ENCODE peak calls at places on chromosomes 5 and 9, in six cellular contexts. A is AG09309, S is coronary artery, I is MM.1S, V is HFF-Myc, G is skeletal muscle cell. D is an unnamed sample.

GRCh38 chr5:96661101-96661840 is 905 bp upstream of the CAST start:
- DNase-seq in A (no peak), I (peak), V (no peak), G (no peak), S (no peak), D (no peak)

GRCh38 chr5:36537729-36538128 is 68.7 kb upstream of the SLC1A3 start:
- DNase-seq in G (no peak), A (no peak), S (no peak), I (no peak), V (no peak), D (no peak)

GRCh38 chr9:20835364-20836286 is 151.6 kb downstream of the FOCAD start:
- DNase-seq in S (no peak), G (peak), V (no peak), I (no peak), A (no peak), D (peak)

GRCh38 chr5:40774626-40775025 is 18.9 kb upstream of the TTC33 start:
- DNase-seq in I (no peak), S (no peak), G (no peak), A (no peak), V (no peak), D (no peak)

GRCh38 chr5:1245901-1246576 is 20.9 kb downstream of the SLC6A18 start:
- DNase-seq in I (no peak), S (no peak), A (no peak), G (no peak), V (no peak), D (no peak)

GRCh38 chr9:113274474-113275146 is 762 bp downstream of the CDC26 start:
- DNase-seq in V (peak), A (peak), I (peak), S (no peak), G (peak), D (peak)

GRCh38 chr9:34500623-34501267 is 22.0 kb downstream of the ENHO start:
- DNase-seq in S (no peak), A (no peak), V (peak), I (peak), G (no peak), D (no peak)

GRCh38 chr5:10682429-10682746 is 78.6 kb downstream of the DAP start:
- DNase-seq in S (no peak), G (no peak), I (no peak), V (no peak), A (no peak), D (no peak)

GRCh38 chr5:171201285-171201684 is 107.8 kb upstream of the TLX3 start:
- DNase-seq in I (no peak), S (no peak), G (no peak), V (no peak), A (no peak), D (no peak)

GRCh38 chr9:22382331-22382730 is 64.3 kb upstream of the DMRTA1 start:
- DNase-seq in I (no peak), S (no peak), G (no peak), A (no peak), V (no peak), D (no peak)

GRCh38 chr5:54570923-54571322 is 53.4 kb downstream of the SNX18 start:
- DNase-seq in G (peak), A (no peak), S (peak), I (no peak), V (no peak), D (no peak)

GRCh38 chr9:110049699-110050450 is 158.1 kb downstream of the C9orf152 start:
- DNase-seq in S (no peak), V (no peak), G (no peak), A (no peak), I (peak), D (no peak)

GRCh38 chr9:35385042-35385441 is 104.9 kb upstream of the RUSC2 start:
- DNase-seq in G (peak), I (no peak), S (no peak), A (peak), V (no peak), D (no peak)

GRCh38 chr9:96021616-96022444 is 146.3 kb downstream of the ERCC6L2 start:
- DNase-seq in A (no peak), G (no peak), I (no peak), V (no peak), S (no peak), D (no peak)

GRCh38 chr9:37904647-37905505 is 949 bp upstream of the SLC25A51 start:
- DNase-seq in S (no peak), A (no peak), V (no peak), G (no peak), I (peak), D (no peak)

GRCh38 chr5:112119527-112119926 is 299.6 kb downstream of the EPB41L4A start:
- DNase-seq in I (no peak), S (no peak), G (no peak), V (no peak), A (no peak), D (no peak)

GRCh38 chr5:116887104-116887503 is 312.5 kb upstream of the SEMA6A start:
- DNase-seq in S (no peak), A (no peak), I (no peak), G (no peak), V (no peak), D (no peak)

GRCh38 chr5:148846930-148847329 is 20.5 kb downstream of the ADRB2 start:
- DNase-seq in G (no peak), S (no peak), V (no peak), I (no peak), A (no peak), D (no peak)

GRCh38 chr5:169398515-169398914 is 97.6 kb upstream of the SLIT3 start:
- DNase-seq in G (no peak), V (no peak), I (no peak), A (no peak), S (no peak), D (no peak)

GRCh38 chr5:39132792-39133191 is 58.6 kb upstream of the RICTOR start:
- DNase-seq in G (no peak), A (no peak), I (no peak), S (no peak), V (no peak), D (peak)

GRCh38 chr9:111728617-111729366 is 65.9 kb downstream of the SHOC1 start:
- DNase-seq in V (peak), A (peak), G (peak), I (no peak), S (no peak), D (peak)

GRCh38 chr9:83469722-83470121 is 68.5 kb downstream of the FRMD3 start:
- DNase-seq in G (peak), I (no peak), A (no peak), S (no peak), V (no peak), D (no peak)

GRCh38 chr9:2623046-2623865 is 1.7 kb downstream of the VLDLR start:
- DNase-seq in V (no peak), I (no peak), G (no peak), S (peak), A (no peak), D (peak)

GRCh38 chr5:80714570-80715298 is 60.0 kb upstream of the DHFR start:
- DNase-seq in G (no peak), A (no peak), I (no peak), V (no peak), S (no peak), D (no peak)
- H3K4me3 ChIP-seq in G (no peak), A (no peak), I (no peak), V (no peak), S (no peak), D (no peak)

GRCh38 chr5:133705331-133705730 is 93.0 kb upstream of the FSTL4 start:
- DNase-seq in G (no peak), A (no peak), S (no peak), I (no peak), V (no peak), D (no peak)

GRCh38 chr5:133703935-133704334 is 91.6 kb upstream of the FSTL4 start:
- DNase-seq in G (no peak), A (no peak), S (no peak), V (no peak), I (no peak), D (no peak)

GRCh38 chr5:133704411-133704810 is 92.1 kb upstream of the FSTL4 start:
- DNase-seq in V (no peak), G (no peak), A (no peak), I (no peak), S (no peak), D (no peak)

GRCh38 chr5:133700251-133700650 is 87.9 kb upstream of the FSTL4 start:
- DNase-seq in G (no peak), A (no peak), I (no peak), V (no peak), S (peak), D (no peak)

DNA sequence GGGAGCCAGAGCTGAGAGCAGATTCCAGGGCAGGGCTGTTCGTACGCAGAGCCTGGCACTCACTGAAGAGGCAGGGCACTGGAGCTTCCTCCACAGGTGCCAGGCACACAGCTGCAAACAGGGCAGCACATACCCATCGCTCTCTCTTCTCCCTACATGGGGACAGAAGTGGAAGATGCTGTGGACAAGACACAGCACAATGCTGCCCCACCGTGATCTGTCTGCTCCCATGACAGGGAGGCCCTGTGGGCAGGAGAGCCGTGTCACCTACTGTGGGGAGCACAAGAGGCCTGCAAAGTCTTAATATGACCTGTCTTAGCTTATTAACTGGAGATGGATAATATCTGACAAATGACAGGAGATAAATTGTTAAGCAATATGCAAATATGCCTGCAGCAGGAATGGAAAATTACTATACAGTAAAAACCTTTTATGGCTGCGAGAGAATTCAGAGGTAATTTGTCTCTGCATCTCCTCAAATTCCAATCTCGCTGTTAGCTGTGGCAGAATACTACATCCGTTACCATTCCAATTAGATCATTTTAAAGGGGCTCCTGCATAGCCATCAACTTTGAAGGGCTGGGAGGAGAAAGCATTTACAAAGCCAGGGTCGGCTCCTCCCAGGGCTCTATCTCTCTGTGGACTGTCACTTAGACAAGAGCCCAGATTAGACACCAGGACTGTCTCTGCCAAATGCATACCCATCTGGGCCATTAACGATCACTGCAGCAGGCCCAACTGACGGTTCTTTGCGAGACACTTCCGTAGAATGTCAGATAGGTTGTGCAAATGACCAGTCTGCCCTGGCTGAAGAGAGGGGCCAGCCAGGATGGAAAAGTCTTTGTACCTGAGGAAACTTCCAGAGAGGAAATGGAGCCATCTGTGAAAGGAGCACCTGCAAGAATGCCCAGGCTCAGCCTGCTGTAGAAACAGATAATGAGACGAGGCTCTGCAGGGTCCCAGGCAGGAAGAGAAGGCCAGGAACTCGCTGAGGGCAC is 90.7 kb upstream of the FSTL4 start:
- DNase-seq in S (no peak), A (no peak), V (no peak), I (no peak), G (no peak), D (no peak)
- H3K4me3 ChIP-seq in S (no peak), A (no peak), V (no peak), I (no peak), G (no peak), D (no peak)

GRCh38 chr5:15715535-15715934 is 215.6 kb downstream of the FBXL7 start:
- DNase-seq in G (no peak), I (no peak), A (no peak), V (no peak), S (no peak), D (no peak)

GRCh38 chr5:15707631-15708030 is 207.7 kb downstream of the FBXL7 start:
- DNase-seq in V (no peak), S (no peak), I (no peak), A (no peak), G (no peak), D (no peak)

GRCh38 chr5:15717002-15717401 is 217.0 kb downstream of the FBXL7 start:
- DNase-seq in V (no peak), I (no peak), S (no peak), A (no peak), G (no peak), D (no peak)

GRCh38 chr5:15715966-15716365 is 216.0 kb downstream of the FBXL7 start:
- DNase-seq in I (no peak), G (no peak), S (no peak), A (no peak), V (no peak), D (no peak)

GRCh38 chr5:15711881-15712280 is 211.9 kb downstream of the FBXL7 start:
- DNase-seq in S (no peak), A (no peak), G (no peak), I (no peak), V (no peak), D (no peak)
- H3K4me3 ChIP-seq in S (no peak), A (no peak), G (no peak), I (no peak), V (no peak), D (no peak)

GRCh38 chr9:136093995-136094881 is 851 bp downstream of the NACC2 start:
- DNase-seq in S (peak), V (no peak), G (no peak), A (no peak), I (no peak), D (no peak)

GRCh38 chr9:136095028-136095494 is at the start of gene NACC2:
- DNase-seq in I (no peak), G (no peak), S (no peak), V (no peak), A (no peak), D (no peak)

GRCh38 chr9:136092741-136093140 is 2.3 kb downstream of the NACC2 start:
- DNase-seq in I (no peak), G (no peak), V (no peak), A (no peak), S (no peak), D (no peak)

GRCh38 chr9:136092353-136092650 is 2.8 kb downstream of the NACC2 start:
- DNase-seq in V (no peak), S (no peak), I (no peak), G (no peak), A (no peak), D (no peak)

GRCh38 chr9:136093331-136093986 is 1.6 kb downstream of the NACC2 start:
- DNase-seq in A (no peak), V (no peak), I (no peak), S (no peak), G (no peak), D (no peak)
- H3K4me3 ChIP-seq in A (peak), V (peak), I (no peak), S (peak), G (peak), D (peak)

GRCh38 chr5:155729684-155730059 is 597.3 kb upstream of the SGCD start:
- DNase-seq in G (no peak), A (no peak), S (no peak), I (no peak), V (no peak), D (no peak)
- H3K4me3 ChIP-seq in G (no peak), A (peak), S (peak), I (no peak), V (no peak), D (peak)

DNA sequence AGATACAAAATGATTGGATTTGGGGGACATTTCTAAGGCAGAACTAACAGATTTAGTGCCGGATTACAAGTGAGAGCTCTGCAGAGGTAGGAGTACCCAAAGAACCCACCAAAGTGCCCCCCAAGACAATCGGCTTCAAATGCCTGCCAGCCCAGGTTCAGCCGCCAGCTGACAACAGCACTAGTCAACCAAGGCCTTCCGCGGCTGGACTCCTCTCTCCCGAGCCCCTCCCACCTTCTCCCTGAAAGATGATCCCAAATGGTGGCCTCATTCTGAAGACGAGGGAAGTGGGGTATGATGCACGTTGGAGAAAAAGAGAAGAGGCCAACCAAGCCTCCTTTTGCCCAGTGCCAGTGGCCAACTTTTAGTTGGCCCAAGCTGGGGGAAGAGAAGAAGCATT is 210.4 kb upstream of the SLC30A5 start:
- DNase-seq in G (no peak), A (no peak), V (no peak), I (no peak), S (no peak), D (no peak)
- H3K4me3 ChIP-seq in G (no peak), A (no peak), V (no peak), I (no peak), S (no peak), D (no peak)

D was measured in epithelial cell of proximal tubule.